ENCODE peak calls at places on chromosomes 2 and 18, in nine cellular contexts. One of them, this sample, is unnamed.
A peak's percentile ranks its signal among the peaks of the same experiment; 100 is the strongest.

GRCh38 chr2:104758199-104758620 is 95.7 kb upstream of the POU3F3 start:
- DNase-seq in naive thymus-derived CD4-positive, alpha-beta T cell: no peak
- DNase-seq in nephron progenitor cell: no peak
- DNase-seq in activated CD4-positive, alpha-beta T cell treated with anti-CD3 and anti-CD28 coated beads, Interleukin-2, amount 50 U/mL, for 48 hours: no peak
- DNase-seq in endodermal cell: peak; percentile 88
- DNase-seq in CD8-positive, alpha-beta T cell: no peak
- DNase-seq in choroid plexus epithelial cell: peak; percentile 79
- DNase-seq in GM04504: no peak
- DNase-seq in progenitor cell of endocrine pancreas: no peak
- DNase-seq in this sample: no peak

GRCh38 chr2:188293601-188294482 is 2.2 kb downstream of the GULP1 start:
- DNase-seq in naive thymus-derived CD4-positive, alpha-beta T cell: no peak
- DNase-seq in nephron progenitor cell: peak; percentile 38
- DNase-seq in activated CD4-positive, alpha-beta T cell treated with anti-CD3 and anti-CD28 coated beads, Interleukin-2, amount 50 U/mL, for 48 hours: no peak
- DNase-seq in endodermal cell: peak; percentile 72
- DNase-seq in CD8-positive, alpha-beta T cell: no peak
- DNase-seq in choroid plexus epithelial cell: peak; percentile 59
- DNase-seq in GM04504: peak; percentile 47
- DNase-seq in progenitor cell of endocrine pancreas: no peak
- DNase-seq in this sample: no peak

GRCh38 chr2:15980605-15981098 is 40.3 kb downstream of the MYCN start:
- DNase-seq in naive thymus-derived CD4-positive, alpha-beta T cell: no peak
- DNase-seq in nephron progenitor cell: no peak
- DNase-seq in activated CD4-positive, alpha-beta T cell treated with anti-CD3 and anti-CD28 coated beads, Interleukin-2, amount 50 U/mL, for 48 hours: no peak
- DNase-seq in endodermal cell: peak; percentile 93
- DNase-seq in CD8-positive, alpha-beta T cell: no peak
- DNase-seq in choroid plexus epithelial cell: no peak
- DNase-seq in GM04504: no peak
- DNase-seq in progenitor cell of endocrine pancreas: no peak
- DNase-seq in this sample: no peak

GRCh38 chr18:11972371-11973174 is 8.7 kb upstream of the IMPA2 start:
- DNase-seq in naive thymus-derived CD4-positive, alpha-beta T cell: no peak
- DNase-seq in nephron progenitor cell: no peak
- DNase-seq in activated CD4-positive, alpha-beta T cell treated with anti-CD3 and anti-CD28 coated beads, Interleukin-2, amount 50 U/mL, for 48 hours: no peak
- DNase-seq in endodermal cell: no peak
- DNase-seq in CD8-positive, alpha-beta T cell: no peak
- DNase-seq in choroid plexus epithelial cell: no peak
- DNase-seq in GM04504: no peak
- DNase-seq in progenitor cell of endocrine pancreas: no peak
- DNase-seq in this sample: no peak

GRCh38 chr2:6831229-6831628 is 34.5 kb downstream of the CMPK2 start:
- DNase-seq in naive thymus-derived CD4-positive, alpha-beta T cell: no peak
- DNase-seq in nephron progenitor cell: no peak
- DNase-seq in activated CD4-positive, alpha-beta T cell treated with anti-CD3 and anti-CD28 coated beads, Interleukin-2, amount 50 U/mL, for 48 hours: no peak
- DNase-seq in endodermal cell: no peak
- DNase-seq in CD8-positive, alpha-beta T cell: no peak
- DNase-seq in choroid plexus epithelial cell: no peak
- DNase-seq in GM04504: no peak
- DNase-seq in progenitor cell of endocrine pancreas: no peak
- DNase-seq in this sample: no peak

GRCh38 chr2:20062615-20063545 is 11.5 kb upstream of the LAPTM4A start:
- DNase-seq in naive thymus-derived CD4-positive, alpha-beta T cell: no peak
- DNase-seq in nephron progenitor cell: no peak
- DNase-seq in activated CD4-positive, alpha-beta T cell treated with anti-CD3 and anti-CD28 coated beads, Interleukin-2, amount 50 U/mL, for 48 hours: peak; percentile 10
- DNase-seq in endodermal cell: no peak
- DNase-seq in CD8-positive, alpha-beta T cell: no peak
- DNase-seq in choroid plexus epithelial cell: peak; percentile 95
- DNase-seq in GM04504: no peak
- DNase-seq in progenitor cell of endocrine pancreas: no peak
- DNase-seq in this sample: no peak

GRCh38 chr18:33156906-33157470 is 283.5 kb downstream of the CCDC178 start:
- DNase-seq in naive thymus-derived CD4-positive, alpha-beta T cell: no peak
- DNase-seq in nephron progenitor cell: no peak
- DNase-seq in activated CD4-positive, alpha-beta T cell treated with anti-CD3 and anti-CD28 coated beads, Interleukin-2, amount 50 U/mL, for 48 hours: no peak
- DNase-seq in endodermal cell: no peak
- DNase-seq in CD8-positive, alpha-beta T cell: no peak
- DNase-seq in choroid plexus epithelial cell: no peak
- DNase-seq in GM04504: no peak
- DNase-seq in progenitor cell of endocrine pancreas: no peak
- DNase-seq in this sample: no peak

GRCh38 chr2:179107737-179108136 is 57.8 kb upstream of the CCDC141 start:
- DNase-seq in naive thymus-derived CD4-positive, alpha-beta T cell: no peak
- DNase-seq in nephron progenitor cell: no peak
- DNase-seq in activated CD4-positive, alpha-beta T cell treated with anti-CD3 and anti-CD28 coated beads, Interleukin-2, amount 50 U/mL, for 48 hours: no peak
- DNase-seq in endodermal cell: no peak
- DNase-seq in CD8-positive, alpha-beta T cell: no peak
- DNase-seq in choroid plexus epithelial cell: peak; percentile 50
- DNase-seq in GM04504: no peak
- DNase-seq in progenitor cell of endocrine pancreas: no peak
- DNase-seq in this sample: no peak

GRCh38 chr2:204880928-204881327 is 335.7 kb downstream of the PARD3B start:
- DNase-seq in naive thymus-derived CD4-positive, alpha-beta T cell: no peak
- DNase-seq in nephron progenitor cell: no peak
- DNase-seq in activated CD4-positive, alpha-beta T cell treated with anti-CD3 and anti-CD28 coated beads, Interleukin-2, amount 50 U/mL, for 48 hours: no peak
- DNase-seq in endodermal cell: no peak
- DNase-seq in CD8-positive, alpha-beta T cell: no peak
- DNase-seq in choroid plexus epithelial cell: no peak
- DNase-seq in GM04504: no peak
- DNase-seq in progenitor cell of endocrine pancreas: no peak
- DNase-seq in this sample: peak; percentile 20

GRCh38 chr2:101734511-101735165 is 37.1 kb downstream of the MAP4K4 start:
- DNase-seq in naive thymus-derived CD4-positive, alpha-beta T cell: no peak
- DNase-seq in nephron progenitor cell: no peak
- DNase-seq in activated CD4-positive, alpha-beta T cell treated with anti-CD3 and anti-CD28 coated beads, Interleukin-2, amount 50 U/mL, for 48 hours: no peak
- DNase-seq in endodermal cell: no peak
- DNase-seq in CD8-positive, alpha-beta T cell: no peak
- DNase-seq in choroid plexus epithelial cell: no peak
- DNase-seq in GM04504: no peak
- DNase-seq in progenitor cell of endocrine pancreas: no peak
- DNase-seq in this sample: no peak

GRCh38 chr2:53568463-53568862 is 199.1 kb upstream of the CHAC2 start:
- DNase-seq in naive thymus-derived CD4-positive, alpha-beta T cell: no peak
- DNase-seq in nephron progenitor cell: no peak
- DNase-seq in activated CD4-positive, alpha-beta T cell treated with anti-CD3 and anti-CD28 coated beads, Interleukin-2, amount 50 U/mL, for 48 hours: no peak
- DNase-seq in endodermal cell: no peak
- DNase-seq in CD8-positive, alpha-beta T cell: no peak
- DNase-seq in choroid plexus epithelial cell: peak; percentile 9
- DNase-seq in GM04504: no peak
- DNase-seq in progenitor cell of endocrine pancreas: no peak
- DNase-seq in this sample: no peak

GRCh38 chr2:58701688-58702301 is 460.7 kb upstream of the FANCL start:
- DNase-seq in naive thymus-derived CD4-positive, alpha-beta T cell: no peak
- DNase-seq in nephron progenitor cell: no peak
- DNase-seq in activated CD4-positive, alpha-beta T cell treated with anti-CD3 and anti-CD28 coated beads, Interleukin-2, amount 50 U/mL, for 48 hours: no peak
- DNase-seq in endodermal cell: no peak
- DNase-seq in CD8-positive, alpha-beta T cell: no peak
- DNase-seq in choroid plexus epithelial cell: no peak
- DNase-seq in GM04504: no peak
- DNase-seq in progenitor cell of endocrine pancreas: no peak
- DNase-seq in this sample: no peak

GRCh38 chr18:58168986-58169385 is 125.0 kb downstream of the NEDD4L start:
- DNase-seq in naive thymus-derived CD4-positive, alpha-beta T cell: no peak
- DNase-seq in nephron progenitor cell: no peak
- DNase-seq in activated CD4-positive, alpha-beta T cell treated with anti-CD3 and anti-CD28 coated beads, Interleukin-2, amount 50 U/mL, for 48 hours: no peak
- DNase-seq in endodermal cell: no peak
- DNase-seq in CD8-positive, alpha-beta T cell: no peak
- DNase-seq in choroid plexus epithelial cell: no peak
- DNase-seq in GM04504: no peak
- DNase-seq in progenitor cell of endocrine pancreas: no peak
- DNase-seq in this sample: no peak

GRCh38 chr2:96506016-96506906 is 1.1 kb upstream of the NEURL3 start:
- DNase-seq in naive thymus-derived CD4-positive, alpha-beta T cell: no peak
- DNase-seq in nephron progenitor cell: no peak
- DNase-seq in activated CD4-positive, alpha-beta T cell treated with anti-CD3 and anti-CD28 coated beads, Interleukin-2, amount 50 U/mL, for 48 hours: no peak
- DNase-seq in endodermal cell: no peak
- DNase-seq in CD8-positive, alpha-beta T cell: no peak
- DNase-seq in choroid plexus epithelial cell: no peak
- DNase-seq in GM04504: no peak
- DNase-seq in progenitor cell of endocrine pancreas: no peak
- DNase-seq in this sample: no peak

GRCh38 chr18:37537868-37538525 is 27.6 kb downstream of the CELF4 start:
- DNase-seq in naive thymus-derived CD4-positive, alpha-beta T cell: no peak
- DNase-seq in nephron progenitor cell: peak; percentile 93
- DNase-seq in activated CD4-positive, alpha-beta T cell treated with anti-CD3 and anti-CD28 coated beads, Interleukin-2, amount 50 U/mL, for 48 hours: peak; percentile 62
- DNase-seq in endodermal cell: peak; percentile 97
- DNase-seq in CD8-positive, alpha-beta T cell: no peak
- DNase-seq in choroid plexus epithelial cell: peak; percentile 72
- DNase-seq in GM04504: peak; percentile 23
- DNase-seq in progenitor cell of endocrine pancreas: peak; percentile 83
- DNase-seq in this sample: no peak

GRCh38 chr2:182477774-182478173 is 50.9 kb upstream of the PDE1A start:
- DNase-seq in naive thymus-derived CD4-positive, alpha-beta T cell: no peak
- DNase-seq in nephron progenitor cell: no peak
- DNase-seq in activated CD4-positive, alpha-beta T cell treated with anti-CD3 and anti-CD28 coated beads, Interleukin-2, amount 50 U/mL, for 48 hours: no peak
- DNase-seq in endodermal cell: no peak
- DNase-seq in CD8-positive, alpha-beta T cell: no peak
- DNase-seq in choroid plexus epithelial cell: no peak
- DNase-seq in GM04504: no peak
- DNase-seq in progenitor cell of endocrine pancreas: no peak
- DNase-seq in this sample: no peak

GRCh38 chr2:71779306-71779855 is 326.0 kb downstream of the DYSF start:
- DNase-seq in naive thymus-derived CD4-positive, alpha-beta T cell: no peak
- DNase-seq in nephron progenitor cell: no peak
- DNase-seq in activated CD4-positive, alpha-beta T cell treated with anti-CD3 and anti-CD28 coated beads, Interleukin-2, amount 50 U/mL, for 48 hours: no peak
- DNase-seq in endodermal cell: no peak
- DNase-seq in CD8-positive, alpha-beta T cell: no peak
- DNase-seq in choroid plexus epithelial cell: peak; percentile 51
- DNase-seq in GM04504: no peak
- DNase-seq in progenitor cell of endocrine pancreas: no peak
- DNase-seq in this sample: no peak

GRCh38 chr2:232013701-232014353 is 52.3 kb downstream of the DIS3L2 start:
- DNase-seq in naive thymus-derived CD4-positive, alpha-beta T cell: no peak
- DNase-seq in nephron progenitor cell: no peak
- DNase-seq in activated CD4-positive, alpha-beta T cell treated with anti-CD3 and anti-CD28 coated beads, Interleukin-2, amount 50 U/mL, for 48 hours: no peak
- DNase-seq in endodermal cell: no peak
- DNase-seq in CD8-positive, alpha-beta T cell: no peak
- DNase-seq in choroid plexus epithelial cell: peak; percentile 96
- DNase-seq in GM04504: peak; percentile 81
- DNase-seq in progenitor cell of endocrine pancreas: no peak
- DNase-seq in this sample: no peak

GRCh38 chr2:127193164-127193947 is 26.7 kb downstream of the CYP27C1 start:
- DNase-seq in naive thymus-derived CD4-positive, alpha-beta T cell: no peak
- DNase-seq in nephron progenitor cell: no peak
- DNase-seq in activated CD4-positive, alpha-beta T cell treated with anti-CD3 and anti-CD28 coated beads, Interleukin-2, amount 50 U/mL, for 48 hours: no peak
- DNase-seq in endodermal cell: peak; percentile 56
- DNase-seq in CD8-positive, alpha-beta T cell: no peak
- DNase-seq in choroid plexus epithelial cell: no peak
- DNase-seq in GM04504: no peak
- DNase-seq in progenitor cell of endocrine pancreas: no peak
- DNase-seq in this sample: no peak

GRCh38 chr2:197669077-197669476 is 6.3 kb downstream of the RFTN2 start:
- DNase-seq in naive thymus-derived CD4-positive, alpha-beta T cell: no peak
- DNase-seq in nephron progenitor cell: no peak
- DNase-seq in activated CD4-positive, alpha-beta T cell treated with anti-CD3 and anti-CD28 coated beads, Interleukin-2, amount 50 U/mL, for 48 hours: no peak
- DNase-seq in endodermal cell: no peak
- DNase-seq in CD8-positive, alpha-beta T cell: no peak
- DNase-seq in choroid plexus epithelial cell: no peak
- DNase-seq in GM04504: no peak
- DNase-seq in progenitor cell of endocrine pancreas: no peak
- DNase-seq in this sample: no peak

GRCh38 chr2:23940262-23940975 is at the start of gene UBXN2A:
- DNase-seq in naive thymus-derived CD4-positive, alpha-beta T cell: peak; percentile 59
- DNase-seq in nephron progenitor cell: peak; percentile 86
- DNase-seq in activated CD4-positive, alpha-beta T cell treated with anti-CD3 and anti-CD28 coated beads, Interleukin-2, amount 50 U/mL, for 48 hours: peak; percentile 75
- DNase-seq in endodermal cell: peak; percentile 92
- DNase-seq in CD8-positive, alpha-beta T cell: peak; percentile 70
- DNase-seq in choroid plexus epithelial cell: peak; percentile 81
- DNase-seq in GM04504: no peak
- DNase-seq in progenitor cell of endocrine pancreas: peak; percentile 71
- DNase-seq in this sample: peak; percentile 77

GRCh38 chr2:144472046-144472412 is 47.9 kb downstream of the ZEB2 start:
- DNase-seq in naive thymus-derived CD4-positive, alpha-beta T cell: no peak
- DNase-seq in nephron progenitor cell: no peak
- DNase-seq in activated CD4-positive, alpha-beta T cell treated with anti-CD3 and anti-CD28 coated beads, Interleukin-2, amount 50 U/mL, for 48 hours: no peak
- DNase-seq in endodermal cell: no peak
- DNase-seq in CD8-positive, alpha-beta T cell: no peak
- DNase-seq in choroid plexus epithelial cell: no peak
- DNase-seq in GM04504: no peak
- DNase-seq in progenitor cell of endocrine pancreas: no peak
- DNase-seq in this sample: no peak

GRCh38 chr2:60337142-60337497 is 216.3 kb downstream of the BCL11A start:
- DNase-seq in naive thymus-derived CD4-positive, alpha-beta T cell: no peak
- DNase-seq in nephron progenitor cell: no peak
- DNase-seq in activated CD4-positive, alpha-beta T cell treated with anti-CD3 and anti-CD28 coated beads, Interleukin-2, amount 50 U/mL, for 48 hours: no peak
- DNase-seq in endodermal cell: peak; percentile 88
- DNase-seq in CD8-positive, alpha-beta T cell: no peak
- DNase-seq in choroid plexus epithelial cell: no peak
- DNase-seq in GM04504: no peak
- DNase-seq in progenitor cell of endocrine pancreas: no peak
- DNase-seq in this sample: no peak

GRCh38 chr2:57146951-57147350 is 899.7 kb upstream of the VRK2 start:
- DNase-seq in naive thymus-derived CD4-positive, alpha-beta T cell: no peak
- DNase-seq in nephron progenitor cell: no peak
- DNase-seq in activated CD4-positive, alpha-beta T cell treated with anti-CD3 and anti-CD28 coated beads, Interleukin-2, amount 50 U/mL, for 48 hours: no peak
- DNase-seq in endodermal cell: peak; percentile 49
- DNase-seq in CD8-positive, alpha-beta T cell: no peak
- DNase-seq in choroid plexus epithelial cell: peak; percentile 71
- DNase-seq in GM04504: no peak
- DNase-seq in progenitor cell of endocrine pancreas: no peak
- DNase-seq in this sample: no peak

GRCh38 chr2:69222984-69223658 is 163.9 kb downstream of the GFPT1 start:
- DNase-seq in naive thymus-derived CD4-positive, alpha-beta T cell: no peak
- DNase-seq in nephron progenitor cell: no peak
- DNase-seq in activated CD4-positive, alpha-beta T cell treated with anti-CD3 and anti-CD28 coated beads, Interleukin-2, amount 50 U/mL, for 48 hours: no peak
- DNase-seq in endodermal cell: no peak
- DNase-seq in CD8-positive, alpha-beta T cell: no peak
- DNase-seq in choroid plexus epithelial cell: peak; percentile 69
- DNase-seq in GM04504: no peak
- DNase-seq in progenitor cell of endocrine pancreas: no peak
- DNase-seq in this sample: no peak

GRCh38 chr2:196096982-196097745 is 28.5 kb upstream of the DNAH7 start:
- DNase-seq in naive thymus-derived CD4-positive, alpha-beta T cell: no peak
- DNase-seq in nephron progenitor cell: no peak
- DNase-seq in activated CD4-positive, alpha-beta T cell treated with anti-CD3 and anti-CD28 coated beads, Interleukin-2, amount 50 U/mL, for 48 hours: no peak
- DNase-seq in endodermal cell: peak; percentile 63
- DNase-seq in CD8-positive, alpha-beta T cell: no peak
- DNase-seq in choroid plexus epithelial cell: no peak
- DNase-seq in GM04504: no peak
- DNase-seq in progenitor cell of endocrine pancreas: no peak
- DNase-seq in this sample: no peak

GRCh38 chr2:10498525-10499274 is 50.6 kb upstream of the ODC1 start:
- DNase-seq in naive thymus-derived CD4-positive, alpha-beta T cell: no peak
- DNase-seq in nephron progenitor cell: no peak
- DNase-seq in activated CD4-positive, alpha-beta T cell treated with anti-CD3 and anti-CD28 coated beads, Interleukin-2, amount 50 U/mL, for 48 hours: no peak
- DNase-seq in endodermal cell: no peak
- DNase-seq in CD8-positive, alpha-beta T cell: no peak
- DNase-seq in choroid plexus epithelial cell: no peak
- DNase-seq in GM04504: no peak
- DNase-seq in progenitor cell of endocrine pancreas: no peak
- DNase-seq in this sample: no peak

GRCh38 chr18:61333271-61333745 is at the start of gene CDH20:
- DNase-seq in naive thymus-derived CD4-positive, alpha-beta T cell: no peak
- DNase-seq in nephron progenitor cell: peak; percentile 62
- DNase-seq in activated CD4-positive, alpha-beta T cell treated with anti-CD3 and anti-CD28 coated beads, Interleukin-2, amount 50 U/mL, for 48 hours: no peak
- DNase-seq in endodermal cell: peak; percentile 82
- DNase-seq in CD8-positive, alpha-beta T cell: no peak
- DNase-seq in choroid plexus epithelial cell: no peak
- DNase-seq in GM04504: no peak
- DNase-seq in progenitor cell of endocrine pancreas: no peak
- DNase-seq in this sample: no peak

GRCh38 chr2:194395818-194396217 is 1261.2 kb upstream of the SLC39A10 start:
- DNase-seq in naive thymus-derived CD4-positive, alpha-beta T cell: no peak
- DNase-seq in nephron progenitor cell: no peak
- DNase-seq in activated CD4-positive, alpha-beta T cell treated with anti-CD3 and anti-CD28 coated beads, Interleukin-2, amount 50 U/mL, for 48 hours: no peak
- DNase-seq in endodermal cell: no peak
- DNase-seq in CD8-positive, alpha-beta T cell: no peak
- DNase-seq in choroid plexus epithelial cell: no peak
- DNase-seq in GM04504: no peak
- DNase-seq in progenitor cell of endocrine pancreas: no peak
- DNase-seq in this sample: no peak

GRCh38 chr2:231219289-231219688 is 20.9 kb downstream of the ARMC9 start:
- DNase-seq in naive thymus-derived CD4-positive, alpha-beta T cell: no peak
- DNase-seq in nephron progenitor cell: no peak
- DNase-seq in activated CD4-positive, alpha-beta T cell treated with anti-CD3 and anti-CD28 coated beads, Interleukin-2, amount 50 U/mL, for 48 hours: no peak
- DNase-seq in endodermal cell: no peak
- DNase-seq in CD8-positive, alpha-beta T cell: no peak
- DNase-seq in choroid plexus epithelial cell: no peak
- DNase-seq in GM04504: no peak
- DNase-seq in progenitor cell of endocrine pancreas: no peak
- DNase-seq in this sample: no peak

GRCh38 chr2:179460530-179460929 is 195.9 kb upstream of the SESTD1 start:
- DNase-seq in naive thymus-derived CD4-positive, alpha-beta T cell: no peak
- DNase-seq in nephron progenitor cell: no peak
- DNase-seq in activated CD4-positive, alpha-beta T cell treated with anti-CD3 and anti-CD28 coated beads, Interleukin-2, amount 50 U/mL, for 48 hours: peak; percentile 18
- DNase-seq in endodermal cell: no peak
- DNase-seq in CD8-positive, alpha-beta T cell: no peak
- DNase-seq in choroid plexus epithelial cell: peak; percentile 99
- DNase-seq in GM04504: peak; percentile 68
- DNase-seq in progenitor cell of endocrine pancreas: no peak
- DNase-seq in this sample: no peak